ENCODE peak calls at places on chromosomes 5 and 9, in six cellular contexts. O is cerebellar nuclear complex, L is skeletal muscle cell, T is NCI-H510A, F is NCI-H1092, D is amygdala. I is an unnamed sample.
A peak's percentile ranks its signal among the peaks of the same experiment; 100 is the strongest.

GRCh38 chr5:14071433-14071832 is 71.7 kb upstream of the TRIO start:
- DNase-seq in F (no peak), O (no peak), T (no peak), L (no peak), D (no peak), I (no peak)

GRCh38 chr5:172688735-172689572 is 47.9 kb downstream of the NEURL1B start:
- DNase-seq in T (peak; percentile 30), O (no peak), F (no peak), L (no peak), D (no peak), I (no peak)

GRCh38 chr5:176837707-176838115 is 27.4 kb downstream of the UNC5A start:
- DNase-seq in O (no peak), T (no peak), L (peak; percentile 44), F (no peak), D (peak; percentile 25), I (no peak)

GRCh38 chr9:133771486-133772482 is 33.6 kb upstream of the SARDH start:
- DNase-seq in L (no peak), D (no peak), T (no peak), F (no peak), O (no peak), I (no peak)

GRCh38 chr9:111148994-111149759 is 110.9 kb upstream of the LPAR1 start:
- DNase-seq in F (no peak), D (no peak), L (no peak), O (no peak), T (no peak), I (no peak)

GRCh38 chr9:110468950-110469349 is 110.6 kb downstream of the SVEP1 start:
- DNase-seq in O (no peak), F (no peak), L (no peak), D (no peak), T (no peak), I (no peak)

GRCh38 chr5:115948013-115948605 is 14.2 kb upstream of the LVRN start:
- DNase-seq in D (no peak), L (peak; percentile 75), O (no peak), F (no peak), T (no peak), I (no peak)

GRCh38 chr5:136424835-136425694 is 59.7 kb upstream of the TRPC7 start:
- DNase-seq in T (peak; percentile 45), O (no peak), F (peak; percentile 61), D (peak; percentile 60), L (peak; percentile 13), I (no peak)

GRCh38 chr9:116174347-116174746 is 20.8 kb downstream of the PAPPA start:
- DNase-seq in L (no peak), O (no peak), D (no peak), T (no peak), F (no peak), I (no peak)

I was measured in anterior cingulate cortex.